ENCODE peak calls at places on chromosome 7, in seven cellular contexts. One of them, this sample, is unnamed.

GRCh38 chr7:81887098-81887497 is 117.3 kb upstream of the HGF start:
- DNase-seq in OCI-LY7: peak; percentile 61
- DNase-seq in GM23338: no peak
- DNase-seq in GM23248: no peak
- DNase-seq in SK-N-SH: peak; percentile 15
- DNase-seq in PC-3: no peak
- DNase-seq in HCT116: no peak
- DNase-seq in this sample: no peak

GRCh38 chr7:130865408-130866236 is 131.6 kb upstream of the KLF14 start:
- DNase-seq in SK-N-SH: no peak
- DNase-seq in PC-3: peak; percentile 55
- DNase-seq in GM23338: peak; percentile 83
- DNase-seq in HCT116: no peak
- DNase-seq in GM23248: peak; percentile 61
- DNase-seq in OCI-LY7: peak; percentile 13
- DNase-seq in this sample: peak; percentile 77

GRCh38 chr7:106717997-106718871 is 57.3 kb upstream of the CCDC71L start:
- DNase-seq in OCI-LY7: peak; percentile 43
- DNase-seq in PC-3: peak; percentile 96
- DNase-seq in SK-N-SH: peak; percentile 7
- DNase-seq in HCT116: peak; percentile 87
- DNase-seq in GM23338: peak; percentile 52
- DNase-seq in GM23248: peak; percentile 99
- DNase-seq in this sample: peak; percentile 68

GRCh38 chr7:108603922-108604684 is 34.4 kb downstream of the DNAJB9 start:
- DNase-seq in SK-N-SH: no peak
- DNase-seq in HCT116: no peak
- DNase-seq in PC-3: peak; percentile 22
- DNase-seq in OCI-LY7: no peak
- DNase-seq in GM23248: no peak
- DNase-seq in GM23338: no peak
- DNase-seq in this sample: no peak

GRCh38 chr7:22094413-22095304 is 149.0 kb upstream of the CDCA7L start:
- DNase-seq in SK-N-SH: no peak
- DNase-seq in OCI-LY7: peak; percentile 20
- DNase-seq in GM23338: peak; percentile 14
- DNase-seq in PC-3: no peak
- DNase-seq in GM23248: peak; percentile 80
- DNase-seq in HCT116: no peak
- DNase-seq in this sample: no peak

GRCh38 chr7:27303021-27303420 is 60.4 kb downstream of the EVX1 start:
- DNase-seq in SK-N-SH: no peak
- DNase-seq in HCT116: no peak
- DNase-seq in OCI-LY7: no peak
- DNase-seq in GM23248: peak; percentile 10
- DNase-seq in GM23338: no peak
- DNase-seq in PC-3: no peak
- DNase-seq in this sample: no peak

GRCh38 chr7:22488643-22489462 is 11.1 kb downstream of the STEAP1B start:
- DNase-seq in HCT116: peak; percentile 54
- DNase-seq in GM23338: peak; percentile 91
- DNase-seq in OCI-LY7: peak; percentile 82
- DNase-seq in SK-N-SH: peak; percentile 79
- DNase-seq in PC-3: peak; percentile 86
- DNase-seq in GM23248: peak; percentile 78
- DNase-seq in this sample: peak; percentile 90

GRCh38 chr7:46006723-46007122 is 85.7 kb upstream of the IGFBP3 start:
- DNase-seq in PC-3: peak; percentile 21
- DNase-seq in HCT116: no peak
- DNase-seq in SK-N-SH: no peak
- DNase-seq in GM23338: no peak
- DNase-seq in GM23248: no peak
- DNase-seq in OCI-LY7: no peak
- DNase-seq in this sample: no peak

GRCh38 chr7:66957595-66958290 is 36.7 kb downstream of the TMEM248 start:
- DNase-seq in SK-N-SH: no peak
- DNase-seq in HCT116: no peak
- DNase-seq in OCI-LY7: no peak
- DNase-seq in PC-3: no peak
- DNase-seq in GM23338: no peak
- DNase-seq in GM23248: peak; percentile 29
- DNase-seq in this sample: no peak

GRCh38 chr7:1818581-1819200 is 148.6 kb downstream of the ELFN1 start:
- DNase-seq in SK-N-SH: peak; percentile 68
- DNase-seq in HCT116: no peak
- DNase-seq in PC-3: no peak
- DNase-seq in GM23338: no peak
- DNase-seq in GM23248: no peak
- DNase-seq in OCI-LY7: no peak
- DNase-seq in this sample: no peak

GRCh38 chr7:26460326-26460725 is 168.7 kb downstream of the SNX10 start:
- DNase-seq in HCT116: no peak
- DNase-seq in GM23338: no peak
- DNase-seq in PC-3: no peak
- DNase-seq in SK-N-SH: no peak
- DNase-seq in GM23248: no peak
- DNase-seq in OCI-LY7: no peak
- DNase-seq in this sample: no peak

GRCh38 chr7:31408120-31408729 is 67.7 kb upstream of the NEUROD6 start:
- DNase-seq in HCT116: peak; percentile 18
- DNase-seq in PC-3: peak; percentile 91
- DNase-seq in GM23338: no peak
- DNase-seq in GM23248: peak; percentile 40
- DNase-seq in OCI-LY7: no peak
- DNase-seq in SK-N-SH: no peak
- DNase-seq in this sample: no peak

GRCh38 chr7:36131499-36131898 is 21.6 kb upstream of the EEPD1 start:
- DNase-seq in PC-3: no peak
- DNase-seq in SK-N-SH: no peak
- DNase-seq in GM23248: no peak
- DNase-seq in GM23338: no peak
- DNase-seq in HCT116: no peak
- DNase-seq in OCI-LY7: no peak
- DNase-seq in this sample: no peak

GRCh38 chr7:25179325-25179724 is 49.0 kb downstream of the NPVF start:
- DNase-seq in OCI-LY7: no peak
- DNase-seq in PC-3: no peak
- DNase-seq in GM23248: no peak
- DNase-seq in SK-N-SH: no peak
- DNase-seq in HCT116: no peak
- DNase-seq in GM23338: no peak
- DNase-seq in this sample: peak; percentile 40

GRCh38 chr7:45080958-45081669 is 7.7 kb downstream of the NACAD start:
- DNase-seq in PC-3: no peak
- DNase-seq in GM23338: no peak
- DNase-seq in SK-N-SH: peak; percentile 30
- DNase-seq in HCT116: no peak
- DNase-seq in OCI-LY7: no peak
- DNase-seq in GM23248: no peak
- DNase-seq in this sample: no peak

GRCh38 chr7:74480861-74481417 is 27.2 kb downstream of the GTF2IRD1 start:
- DNase-seq in HCT116: no peak
- DNase-seq in SK-N-SH: no peak
- DNase-seq in GM23248: peak; percentile 81
- DNase-seq in OCI-LY7: no peak
- DNase-seq in PC-3: no peak
- DNase-seq in GM23338: no peak
- DNase-seq in this sample: no peak

GRCh38 chr7:44048031-44048795 is 3.7 kb downstream of the DBNL start:
- DNase-seq in OCI-LY7: no peak
- DNase-seq in GM23338: no peak
- DNase-seq in SK-N-SH: no peak
- DNase-seq in GM23248: no peak
- DNase-seq in HCT116: no peak
- DNase-seq in PC-3: no peak
- DNase-seq in this sample: peak; percentile 35

GRCh38 chr7:44223362-44224114 is 22.8 kb downstream of the YKT6 start:
- DNase-seq in OCI-LY7: no peak
- DNase-seq in GM23338: no peak
- DNase-seq in HCT116: no peak
- DNase-seq in GM23248: no peak
- DNase-seq in SK-N-SH: peak; percentile 60
- DNase-seq in PC-3: no peak
- DNase-seq in this sample: no peak

GRCh38 chr7:150863946-150864345 is 11.6 kb downstream of the AOC1 start:
- DNase-seq in OCI-LY7: no peak
- DNase-seq in HCT116: no peak
- DNase-seq in GM23248: no peak
- DNase-seq in SK-N-SH: no peak
- DNase-seq in PC-3: no peak
- DNase-seq in GM23338: no peak
- DNase-seq in this sample: no peak

GRCh38 chr7:1706381-1706720 is 36.3 kb downstream of the ELFN1 start:
- DNase-seq in OCI-LY7: no peak
- DNase-seq in HCT116: no peak
- DNase-seq in GM23248: no peak
- DNase-seq in GM23338: no peak
- DNase-seq in SK-N-SH: no peak
- DNase-seq in PC-3: no peak
- DNase-seq in this sample: no peak

GRCh38 chr7:122602800-122603199 is 96.1 kb downstream of the RNF133 start:
- DNase-seq in SK-N-SH: no peak
- DNase-seq in HCT116: no peak
- DNase-seq in GM23338: no peak
- DNase-seq in GM23248: no peak
- DNase-seq in OCI-LY7: no peak
- DNase-seq in PC-3: no peak
- DNase-seq in this sample: no peak

GRCh38 chr7:122600630-122601029 is 98.3 kb downstream of the RNF133 start:
- DNase-seq in OCI-LY7: no peak
- DNase-seq in HCT116: no peak
- DNase-seq in SK-N-SH: no peak
- DNase-seq in PC-3: no peak
- DNase-seq in GM23248: no peak
- DNase-seq in GM23338: no peak
- DNase-seq in this sample: no peak

GRCh38 chr7:122604251-122604650 is 94.7 kb downstream of the RNF133 start:
- DNase-seq in GM23248: no peak
- DNase-seq in SK-N-SH: no peak
- DNase-seq in HCT116: no peak
- DNase-seq in OCI-LY7: no peak
- DNase-seq in PC-3: no peak
- DNase-seq in GM23338: no peak
- DNase-seq in this sample: no peak

GRCh38 chr7:122605929-122606328 is 93.0 kb downstream of the RNF133 start:
- DNase-seq in GM23338: no peak
- DNase-seq in OCI-LY7: no peak
- DNase-seq in PC-3: no peak
- DNase-seq in HCT116: no peak
- DNase-seq in SK-N-SH: no peak
- DNase-seq in GM23248: no peak
- DNase-seq in this sample: no peak
- H3K9me2 ChIP-seq in GM23338: no peaks in the 10 kb centered on the region
- H3K9me2 ChIP-seq in OCI-LY7: no peaks in the 10 kb centered on the region
- H3K9me2 ChIP-seq in PC-3: no peaks in the 10 kb centered on the region
- H3K9me2 ChIP-seq in HCT116: no peaks in the 10 kb centered on the region
- H3K9me2 ChIP-seq in SK-N-SH: no peaks in the 10 kb centered on the region
- H3K9me2 ChIP-seq in GM23248: no peaks in the 10 kb centered on the region
- H3K9me2 ChIP-seq in this sample: no peaks in the 10 kb centered on the region

DNA sequence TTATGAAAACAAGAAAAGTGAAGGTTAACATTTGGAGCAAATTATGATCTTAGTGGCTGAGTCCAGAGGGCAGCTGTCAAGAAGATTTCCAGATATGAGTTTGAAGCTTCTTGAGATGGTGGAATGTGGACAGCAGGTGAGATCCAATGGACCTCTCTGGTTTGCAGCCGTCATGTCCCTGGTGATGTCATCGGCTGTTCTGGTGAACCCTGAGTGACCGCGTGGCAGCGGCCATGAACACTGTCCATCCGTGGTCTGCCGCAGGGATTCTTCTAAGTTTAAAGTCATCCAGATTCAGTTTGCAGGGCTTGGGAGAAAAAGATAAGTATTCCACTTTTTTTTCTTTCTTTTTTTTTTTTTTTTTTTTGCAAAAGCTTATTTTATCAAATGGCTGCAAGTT is 15.8 kb upstream of the VIPR2 start:
- DNase-seq in SK-N-SH: no peak
- DNase-seq in GM23338: no peak
- DNase-seq in HCT116: no peak
- DNase-seq in GM23248: no peak
- DNase-seq in PC-3: no peak
- DNase-seq in OCI-LY7: no peak
- DNase-seq in this sample: no peak
- H3K9me2 ChIP-seq in SK-N-SH: no peaks in the 10 kb centered on the region
- H3K9me2 ChIP-seq in GM23338: no peaks in the 10 kb centered on the region
- H3K9me2 ChIP-seq in HCT116: no peaks in the 10 kb centered on the region
- H3K9me2 ChIP-seq in GM23248: no peaks in the 10 kb centered on the region
- H3K9me2 ChIP-seq in PC-3: no peaks in the 10 kb centered on the region
- H3K9me2 ChIP-seq in OCI-LY7: no peaks in the 10 kb centered on the region
- H3K9me2 ChIP-seq in this sample: no peaks in the 10 kb centered on the region

GRCh38 chr7:102916426-102916825 is 3.6 kb downstream of the LRRC17 start:
- DNase-seq in HCT116: no peak
- DNase-seq in GM23338: no peak
- DNase-seq in PC-3: peak; percentile 85
- DNase-seq in GM23248: peak; percentile 85
- DNase-seq in SK-N-SH: no peak
- DNase-seq in OCI-LY7: no peak
- DNase-seq in this sample: no peak

GRCh38 chr7:102916881-102917280 is 4.1 kb downstream of the LRRC17 start:
- DNase-seq in HCT116: no peak
- DNase-seq in SK-N-SH: no peak
- DNase-seq in GM23248: peak; percentile 54
- DNase-seq in OCI-LY7: no peak
- DNase-seq in PC-3: peak; percentile 7
- DNase-seq in GM23338: peak; percentile 28
- DNase-seq in this sample: no peak

GRCh38 chr7:102913846-102914245 is 1.0 kb downstream of the LRRC17 start:
- DNase-seq in SK-N-SH: no peak
- DNase-seq in GM23338: no peak
- DNase-seq in OCI-LY7: no peak
- DNase-seq in GM23248: no peak
- DNase-seq in PC-3: no peak
- DNase-seq in HCT116: no peak
- DNase-seq in this sample: no peak

GRCh38 chr7:102912742-102913141 is at the start of gene LRRC17:
- DNase-seq in PC-3: no peak
- DNase-seq in SK-N-SH: no peak
- DNase-seq in GM23248: peak; percentile 51
- DNase-seq in HCT116: no peak
- DNase-seq in GM23338: peak; percentile 23
- DNase-seq in OCI-LY7: no peak
- DNase-seq in this sample: no peak

DNA sequence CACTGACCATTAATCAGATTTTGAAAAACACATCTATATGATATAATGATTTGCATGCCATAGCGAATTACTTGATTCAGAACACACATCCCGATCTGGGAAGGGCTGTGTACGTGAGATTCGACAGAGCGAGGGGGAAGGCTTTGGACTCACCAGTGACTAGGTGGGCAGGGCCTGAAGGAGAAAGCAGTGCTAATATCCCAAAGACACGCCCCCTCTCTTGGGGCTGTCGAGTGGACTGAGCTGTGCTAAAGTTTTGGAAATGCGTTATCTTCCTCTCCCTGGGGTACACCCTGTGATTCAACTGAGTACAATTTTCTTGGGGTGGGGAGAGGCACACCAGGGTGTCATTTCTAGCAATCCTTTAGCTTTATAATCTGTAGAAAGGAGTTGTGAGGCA is 1.8 kb downstream of the LRRC17 start:
- DNase-seq in GM23248: peak; percentile 62
- DNase-seq in SK-N-SH: no peak
- DNase-seq in PC-3: no peak
- DNase-seq in HCT116: no peak
- DNase-seq in OCI-LY7: no peak
- DNase-seq in GM23338: peak; percentile 72
- DNase-seq in this sample: no peak
- H3K9me2 ChIP-seq in GM23248: no peaks in the 10 kb centered on the region
- H3K9me2 ChIP-seq in SK-N-SH: no peaks in the 10 kb centered on the region
- H3K9me2 ChIP-seq in PC-3: no peaks in the 10 kb centered on the region
- H3K9me2 ChIP-seq in HCT116: no peaks in the 10 kb centered on the region
- H3K9me2 ChIP-seq in OCI-LY7: no peaks in the 10 kb centered on the region
- H3K9me2 ChIP-seq in GM23338: peaks cover 5% of the 10 kb centered on the region
- H3K9me2 ChIP-seq in this sample: no peaks in the 10 kb centered on the region

GRCh38 chr7:153808117-153808516 is 244.1 kb upstream of the DPP6 start:
- DNase-seq in GM23248: no peak
- DNase-seq in GM23338: no peak
- DNase-seq in PC-3: no peak
- DNase-seq in OCI-LY7: no peak
- DNase-seq in SK-N-SH: no peak
- DNase-seq in HCT116: no peak
- DNase-seq in this sample: no peak
- H3K9me2 ChIP-seq in GM23248: no peaks in the 10 kb centered on the region
- H3K9me2 ChIP-seq in GM23338: no peaks in the 10 kb centered on the region
- H3K9me2 ChIP-seq in PC-3: no peaks in the 10 kb centered on the region
- H3K9me2 ChIP-seq in OCI-LY7: no peaks in the 10 kb centered on the region
- H3K9me2 ChIP-seq in SK-N-SH: no peaks in the 10 kb centered on the region
- H3K9me2 ChIP-seq in HCT116: no peaks in the 10 kb centered on the region
- H3K9me2 ChIP-seq in this sample: no peaks in the 10 kb centered on the region